ENCODE peak calls at places on chromosomes 12 and 14, in four cellular contexts. U is heart left ventricle; G is CD8-positive, alpha-beta T cell; V is ascending aorta. F is an unnamed sample.

GRCh38 chr12:80269953-80270552 is 170.7 kb downstream of the OTOGL start:
- DNase-seq in U (no peak), G (no peak), V (no peak), F (no peak)

GRCh38 chr12:101485015-101485414 is 9.9 kb downstream of the SPIC start:
- DNase-seq in U (no peak), G (no peak), V (no peak), F (no peak)

GRCh38 chr12:132521200-132521580 is 31.2 kb downstream of the FBRSL1 start:
- DNase-seq in U (no peak), G (no peak), V (no peak), F (no peak)

GRCh38 chr12:1820191-1820599 is at the start of gene LRTM2:
- DNase-seq in U (no peak), G (no peak), V (no peak), F (no peak)

GRCh38 chr12:103841690-103842584 is 903 bp upstream of the NT5DC3 start:
- DNase-seq in U (peak; percentile 77), G (peak; percentile 6), V (peak; percentile 72), F (peak; percentile 33)

GRCh38 chr12:61713121-61713520 is 547.1 kb upstream of the USP15 start:
- DNase-seq in U (no peak), G (no peak), V (no peak), F (no peak)

GRCh38 chr12:89370850-89371249 is 18.5 kb upstream of the DUSP6 start:
- DNase-seq in U (no peak), G (no peak), V (no peak), F (no peak)

GRCh38 chr12:67237231-67237630 is 31.9 kb upstream of the CAND1 start:
- DNase-seq in U (no peak), G (no peak), V (no peak), F (no peak)

GRCh38 chr14:72605096-72605920 is 288.6 kb downstream of the DPF3 start:
- DNase-seq in U (no peak), G (no peak), V (peak; percentile 35), F (no peak)

GRCh38 chr14:70882771-70883492 is 24.3 kb upstream of the PCNX1 start:
- DNase-seq in U (no peak), G (no peak), V (no peak), F (peak; percentile 39)

GRCh38 chr12:124451016-124451415 is 116.4 kb downstream of the NCOR2 start:
- DNase-seq in U (no peak), G (no peak), V (no peak), F (no peak)

GRCh38 chr12:90257927-90258624 is 549.4 kb upstream of the ATP2B1 start:
- DNase-seq in U (no peak), G (no peak), V (no peak), F (no peak)

GRCh38 chr14:96852823-96853422 is 55.7 kb downstream of the VRK1 start:
- DNase-seq in U (no peak), G (no peak), V (no peak), F (no peak)

GRCh38 chr14:44149597-44149996 is 357.5 kb downstream of the FSCB start:
- DNase-seq in U (no peak), G (no peak), V (no peak), F (no peak)

DNA sequence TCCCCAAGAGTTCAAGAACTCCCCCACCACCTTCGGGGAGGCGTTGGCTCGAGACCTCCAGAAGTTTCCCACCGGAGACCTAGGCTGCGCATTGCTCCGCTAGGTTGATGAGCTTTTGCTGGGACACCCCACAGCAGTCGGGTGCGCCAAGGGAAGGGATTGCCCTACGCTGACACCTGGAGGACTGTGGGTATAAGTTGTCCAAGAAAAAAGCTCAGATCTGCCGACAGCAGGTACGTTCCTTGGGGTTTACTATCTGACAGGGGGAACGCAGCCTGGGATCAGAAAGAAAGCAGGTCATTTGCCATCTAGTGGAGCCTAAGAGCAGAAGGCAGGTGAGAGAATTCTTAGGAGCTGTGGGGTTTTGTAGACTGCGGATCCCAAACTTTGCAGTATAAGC is 98.8 kb downstream of the FRMD6 start:
- DNase-seq in U (no peak), G (no peak), V (no peak), F (no peak)
- TF ChIP-seq CTCF in U (no peak), G (no peak), V (no peak), F (no peak)

DNA sequence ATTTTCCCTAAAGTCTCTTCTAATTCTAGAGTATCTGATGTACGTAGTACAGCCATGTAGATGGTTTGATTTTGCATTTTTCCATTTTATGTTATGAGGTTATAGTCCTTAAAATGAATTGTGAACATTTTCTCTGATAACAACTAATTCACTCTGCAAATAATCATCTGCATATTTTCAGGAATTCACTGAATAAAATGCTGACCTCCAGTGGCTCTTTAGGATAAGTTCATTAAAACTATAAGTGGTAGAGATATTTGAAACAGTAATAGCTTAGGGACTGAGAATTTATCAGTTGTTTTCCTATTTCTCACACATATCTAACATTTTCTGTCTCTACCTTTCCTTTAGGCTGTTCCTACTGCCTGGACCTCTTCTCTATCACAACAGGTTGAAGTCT is 4.4 kb downstream of the MSRB3 start:
- DNase-seq in U (no peak), G (no peak), V (no peak), F (no peak)
- TF ChIP-seq CTCF in U (no peak), G (no peak), V (no peak), F (no peak)

DNA sequence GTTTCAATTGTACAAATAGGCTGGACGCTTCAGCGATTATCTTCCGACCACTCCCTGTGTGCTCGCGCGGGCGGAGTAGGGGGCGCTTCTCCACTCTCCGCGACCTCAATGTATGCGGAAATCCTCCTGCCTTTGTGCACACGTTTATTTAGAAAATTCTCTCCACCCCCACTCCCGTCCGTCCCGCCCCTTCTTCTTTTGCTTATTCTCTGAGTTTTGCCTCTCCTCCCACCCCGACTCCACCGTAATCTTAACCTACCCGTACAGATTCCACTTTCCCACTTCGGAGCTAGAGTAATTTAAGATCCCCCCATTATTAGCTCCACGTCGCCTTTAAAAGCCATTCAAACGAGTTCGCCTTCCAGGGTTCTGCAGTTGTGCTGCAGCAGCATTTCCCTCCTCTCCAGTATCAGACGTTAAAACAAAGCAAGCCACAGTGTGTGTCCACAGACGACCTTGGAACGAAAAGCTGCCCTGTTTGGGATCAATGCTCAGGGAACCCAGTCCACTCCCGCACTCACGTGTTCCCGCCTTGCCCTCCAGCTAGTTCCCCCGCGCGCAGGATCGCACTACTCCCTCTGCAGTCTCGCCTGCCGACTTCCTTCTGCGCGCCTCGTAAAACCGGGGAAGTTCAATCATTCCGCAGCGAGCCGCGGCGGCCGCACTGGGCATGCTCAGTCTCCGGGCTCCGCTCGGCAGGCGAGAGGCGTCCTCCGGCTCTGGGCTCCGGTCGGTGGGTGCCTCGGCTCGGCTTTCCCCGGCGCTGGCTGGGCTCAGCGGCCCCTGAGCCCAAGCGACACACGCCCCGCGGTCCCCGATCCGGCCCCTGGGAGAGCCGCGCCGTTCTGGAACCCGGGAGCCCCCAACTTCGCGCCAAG is at the start of gene ANO6:
- DNase-seq in U (peak; percentile 94), G (peak; percentile 70), V (peak; percentile 95), F (peak; percentile 88)
- TF ChIP-seq CTCF in U (peak; percentile 35), G (no peak), V (peak; percentile 12), F (peak; percentile 15)

GRCh38 chr12:48997719-48998496 is 1.3 kb downstream of the DDN start:
- DNase-seq in U (peak; percentile 69), G (no peak), V (no peak), F (no peak)
- TF ChIP-seq CTCF in U (no peak), G (no peak), V (no peak), F (no peak)